ENCODE peak calls at places on chromosomes 4 and X, in ten cellular contexts. E is BE2C, U is kidney epithelial cell, N is BJ, A is esophagus muscularis mucosa, K is epithelial cell of esophagus, I is mucosa of descending colon, M is bronchial epithelial cell, Z is fibroblast of mammary gland, O is OCI-LY7. X is an unnamed sample.

GRCh38 chr4:158176108-158176507 is 3.3 kb upstream of the GASK1B start:
- DNase-seq in I (no peak), O (no peak), Z (peak; percentile 48), N (no peak), K (peak; percentile 74), A (no peak), U (no peak), E (no peak), M (peak; percentile 72), X (peak; percentile 48)

GRCh38 chr4:153955306-153955705 is 166.4 kb upstream of the SFRP2 start:
- DNase-seq in M (no peak), A (no peak), N (no peak), K (no peak), I (no peak), E (no peak), Z (peak; percentile 24), U (no peak), O (no peak), X (no peak)

GRCh38 chr4:14871676-14872430 is 130.4 kb upstream of the CPEB2 start:
- DNase-seq in M (peak; percentile 89), O (peak; percentile 14), N (no peak), E (peak; percentile 34), Z (peak; percentile 40), U (no peak), I (peak; percentile 33), A (no peak), K (peak; percentile 86), X (peak; percentile 33)

GRCh38 chrX:53239474-53239873 is 14.5 kb upstream of the KDM5C start:
- DNase-seq in O (peak; percentile 26), K (no peak), U (no peak), M (no peak), A (no peak), Z (peak; percentile 40), I (no peak), N (no peak), E (peak; percentile 63), X (peak; percentile 61)

GRCh38 chr4:184102927-184103326 is 114.7 kb downstream of the ENPP6 start:
- DNase-seq in M (no peak), O (no peak), N (no peak), Z (no peak), U (no peak), I (no peak), E (no peak), A (no peak), K (no peak), X (no peak)

GRCh38 chr4:102783006-102783405 is 22.2 kb upstream of the MANBA start:
- DNase-seq in N (no peak), E (no peak), O (no peak), Z (peak; percentile 41), M (peak; percentile 45), U (no peak), I (no peak), A (no peak), K (peak; percentile 34), X (no peak)

GRCh38 chrX:107146670-107147069 is 28.0 kb upstream of the RBM41 start:
- DNase-seq in O (no peak), U (peak; percentile 1), K (peak; percentile 83), M (peak; percentile 89), I (no peak), E (no peak), N (no peak), Z (peak; percentile 64), A (no peak), X (no peak)

GRCh38 chrX:102659790-102660757 is 8.8 kb downstream of the GPRASP1 start:
- DNase-seq in A (peak; percentile 93), U (peak; percentile 26), Z (peak; percentile 69), K (peak; percentile 59), O (peak; percentile 74), I (peak; percentile 88), N (peak; percentile 14), E (peak; percentile 85), M (peak; percentile 51), X (peak; percentile 80)

GRCh38 chrX:107742754-107743191 is 32.8 kb downstream of the TSC22D3 start:
- DNase-seq in U (no peak), N (no peak), A (no peak), O (no peak), K (no peak), E (no peak), Z (no peak), I (peak; percentile 60), M (no peak), X (no peak)

GRCh38 chr4:41204400-41204978 is 9.9 kb downstream of the APBB2 start:
- DNase-seq in Z (peak; percentile 68), N (no peak), E (no peak), I (no peak), U (peak; percentile 67), M (peak; percentile 29), K (peak; percentile 47), O (no peak), A (no peak), X (no peak)

GRCh38 chr4:174592985-174593335 is 70.7 kb upstream of the HPGD start:
- DNase-seq in O (no peak), U (peak; percentile 42), E (no peak), A (no peak), Z (peak; percentile 84), I (no peak), N (peak; percentile 51), K (peak; percentile 54), M (peak; percentile 57), X (peak; percentile 70)

GRCh38 chrX:107684956-107685385 is 56.7 kb downstream of the PRPS1 start:
- DNase-seq in I (peak; percentile 68), Z (peak; percentile 87), O (no peak), A (peak; percentile 93), U (no peak), N (no peak), M (peak; percentile 90), E (no peak), K (peak; percentile 87), X (no peak)

GRCh38 chrX:45771560-45772340 is 571.1 kb upstream of the DIPK2B start:
- DNase-seq in N (no peak), I (peak; percentile 53), Z (peak; percentile 78), K (peak; percentile 60), M (peak; percentile 59), O (no peak), E (no peak), A (no peak), U (no peak), X (no peak)

DNA sequence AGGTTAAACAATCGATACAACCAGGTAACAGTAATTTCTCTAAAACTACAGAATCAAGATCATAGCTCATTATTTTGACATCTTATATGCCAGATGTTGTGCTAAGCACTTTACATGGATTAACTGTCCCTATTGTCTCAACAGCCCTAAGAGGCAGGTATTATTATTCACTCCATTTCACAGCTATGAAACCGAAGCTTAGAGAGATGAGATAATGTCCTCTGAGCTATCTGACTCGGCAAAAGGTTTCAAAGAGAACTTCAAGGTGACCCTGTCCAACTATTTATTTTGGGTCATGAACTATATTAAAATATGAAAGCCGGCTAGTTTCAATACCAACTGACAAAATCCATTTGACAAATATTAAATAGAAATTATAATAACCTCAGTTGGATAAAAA is 10.3 kb downstream of the SLC25A5 start:
- DNase-seq in N (no peak), I (no peak), M (no peak), K (no peak), U (no peak), A (no peak), O (no peak), Z (no peak), E (no peak), X (no peak)
- H3K4me3 ChIP-seq in N (no peak overlapping the region), I (no peak overlapping the region), M (no peak overlapping the region), K (no peak overlapping the region), U (no peak overlapping the region), A (no peak overlapping the region), O (no peak overlapping the region), Z (no peak overlapping the region), E (no peak overlapping the region), X (no peak overlapping the region)

DNA sequence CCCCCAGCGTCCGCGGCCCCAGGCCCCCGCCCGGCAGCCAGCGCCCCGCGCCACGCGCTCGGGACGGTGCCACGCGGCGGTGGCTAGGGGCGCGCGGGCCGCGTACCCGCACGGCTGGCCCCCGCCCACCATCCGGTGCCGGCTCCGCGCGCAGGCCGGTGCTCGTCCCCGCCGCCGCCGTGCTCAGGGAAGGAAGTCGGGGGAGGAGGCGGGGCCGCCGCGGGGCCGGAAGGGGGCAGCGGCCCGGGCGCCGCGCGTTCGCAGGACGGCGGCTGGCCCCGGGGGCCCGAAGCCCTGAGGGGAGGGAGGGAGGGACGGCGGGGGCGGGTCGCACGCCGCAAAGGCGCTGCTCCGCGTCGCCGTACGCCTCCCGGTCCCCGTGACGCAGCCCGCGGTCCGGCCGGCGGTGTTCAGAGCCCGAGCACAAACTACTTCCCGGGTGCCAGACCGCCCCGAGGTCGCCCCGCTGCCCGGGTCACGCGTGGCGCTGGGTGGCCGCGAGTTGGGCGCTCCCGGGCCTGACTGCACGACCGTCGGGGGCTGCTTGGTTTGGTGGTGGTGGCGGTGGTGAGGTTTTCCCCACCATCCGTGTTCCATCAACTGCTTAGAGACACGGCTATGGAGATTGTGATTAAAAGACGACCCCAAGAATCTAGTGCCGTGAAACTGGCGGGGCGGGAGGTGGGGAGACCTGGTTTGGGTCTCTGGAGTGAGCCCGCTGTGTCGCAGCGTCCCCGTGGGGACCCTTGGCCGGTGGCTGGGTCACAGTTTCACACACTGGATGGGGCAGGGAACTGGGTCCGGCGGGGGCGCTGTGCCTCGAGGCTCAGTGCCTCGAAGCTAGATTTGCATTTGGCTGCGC is at the start of gene DCTD:
- DNase-seq in E (peak; percentile 85), U (no peak), A (no peak), M (peak; percentile 32), O (peak; percentile 93), I (peak; percentile 87), Z (peak; percentile 51), N (no peak), K (peak; percentile 66), X (peak; percentile 87)
- TF ChIP-seq CTCF in E (peak; percentile 47), U (peak; percentile 55), A (peak; percentile 36), M (peak; percentile 52), O (peak; percentile 75), I (no peak), Z (peak; percentile 27), N (peak; percentile 62), K (peak; percentile 28), X (peak; percentile 84)

DNA sequence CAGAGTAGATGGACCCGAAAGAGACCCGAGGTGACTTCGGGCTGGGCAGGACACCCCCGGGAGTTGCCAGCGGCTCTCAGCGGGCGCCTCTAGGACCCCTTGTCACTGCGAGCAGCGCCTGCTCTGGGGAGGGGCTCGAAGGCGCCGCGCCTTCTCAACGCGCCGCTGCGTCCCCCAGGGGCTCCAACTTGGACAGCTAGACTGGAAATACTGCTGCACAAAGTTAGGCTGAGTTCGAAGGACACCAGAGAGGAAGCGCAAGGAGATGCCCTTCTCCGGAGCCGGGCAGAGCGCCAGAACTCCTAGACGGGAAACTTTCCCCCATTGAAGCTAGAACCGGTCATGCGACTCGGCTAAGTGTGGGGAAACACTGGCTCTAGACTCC is 493 bp upstream of the KCNIP4 start:
- DNase-seq in U (no peak), E (peak; percentile 5), K (peak; percentile 36), A (no peak), O (no peak), I (peak; percentile 28), M (no peak), N (no peak), Z (peak; percentile 20), X (no peak)
- H3K4me3 ChIP-seq in U (peak overlapping the region; percentile 44), E (no peak overlapping the region), K (no peak overlapping the region), A (peak overlapping the region; percentile 53), O (no peak overlapping the region), I (no peak overlapping the region), M (no peak overlapping the region), N (peak overlapping the region; percentile 5), Z (peak overlapping the region; percentile 40), X (peak overlapping the region; percentile 43)

DNA sequence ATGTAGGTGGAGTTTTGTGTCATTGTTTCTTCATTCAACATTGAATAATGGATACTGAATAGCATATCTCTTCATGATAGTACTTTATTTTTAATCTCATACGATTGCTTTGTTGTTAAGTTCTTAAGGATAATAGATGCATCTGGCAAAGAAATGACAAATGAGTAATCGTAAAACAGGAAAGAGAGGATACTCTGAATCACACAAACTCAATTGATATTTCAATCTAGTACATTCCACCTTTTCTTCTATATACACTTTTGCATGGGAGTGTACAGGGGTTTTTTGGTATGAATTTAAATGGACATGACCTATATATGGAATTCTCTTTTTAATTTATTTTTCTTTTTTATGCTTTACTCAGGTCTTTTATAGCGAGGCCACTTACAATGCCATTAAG is 186.9 kb upstream of the STK26 start:
- DNase-seq in E (no peak), I (no peak), N (no peak), M (no peak), A (no peak), K (peak; percentile 6), Z (no peak), U (no peak), O (no peak), X (no peak)
- TF ChIP-seq CTCF in E (no peak), I (no peak), N (no peak), M (no peak), A (no peak), K (no peak), Z (no peak), U (no peak), O (no peak), X (no peak)

X was measured in WERI-Rb-1.